ENCODE peak calls at places on chromosome 3, in five cellular contexts. One of them, this sample, is unnamed.

GRCh38 chr3:15778332-15778858 is 19.4 kb downstream of the ANKRD28 start:
- DNase-seq in H1: no peak
- DNase-seq in neuronal stem cell: no peak
- DNase-seq in H9: no peak
- DNase-seq in trophoblast cell: no peak
- DNase-seq in this sample: peak

GRCh38 chr3:153379516-153379915 is 217.5 kb downstream of the RAP2B start:
- DNase-seq in neuronal stem cell: no peak
- DNase-seq in H1: no peak
- DNase-seq in H9: no peak
- DNase-seq in trophoblast cell: no peak
- DNase-seq in this sample: no peak

GRCh38 chr3:129034650-129035049 is 25.9 kb upstream of the GP9 start:
- DNase-seq in H1: no peak
- DNase-seq in H9: no peak
- DNase-seq in trophoblast cell: no peak
- DNase-seq in neuronal stem cell: no peak
- DNase-seq in this sample: no peak

GRCh38 chr3:70974752-70975151 is 608.8 kb downstream of the FOXP1 start:
- DNase-seq in trophoblast cell: no peak
- DNase-seq in neuronal stem cell: no peak
- DNase-seq in H9: no peak
- DNase-seq in H1: no peak
- DNase-seq in this sample: no peak

GRCh38 chr3:62178739-62179600 is 194.4 kb downstream of the FEZF2 start:
- DNase-seq in trophoblast cell: no peak
- DNase-seq in neuronal stem cell: no peak
- DNase-seq in H1: no peak
- DNase-seq in H9: no peak
- DNase-seq in this sample: no peak

GRCh38 chr3:180977498-180977897 is 12.0 kb downstream of the DNAJC19 start:
- DNase-seq in trophoblast cell: no peak
- DNase-seq in H1: no peak
- DNase-seq in neuronal stem cell: no peak
- DNase-seq in H9: no peak
- DNase-seq in this sample: no peak

GRCh38 chr3:12483872-12484197 is 445 bp upstream of the TSEN2 start:
- DNase-seq in H9: no peak
- DNase-seq in H1: no peak
- DNase-seq in neuronal stem cell: no peak
- DNase-seq in trophoblast cell: no peak
- DNase-seq in this sample: no peak

GRCh38 chr3:66261318-66261717 is 40.5 kb downstream of the SLC25A26 start:
- DNase-seq in H9: no peak
- DNase-seq in trophoblast cell: no peak
- DNase-seq in H1: no peak
- DNase-seq in neuronal stem cell: no peak
- DNase-seq in this sample: peak

GRCh38 chr3:136957751-136958288 is at the start of gene IL20RB:
- DNase-seq in trophoblast cell: no peak
- DNase-seq in H1: peak
- DNase-seq in neuronal stem cell: no peak
- DNase-seq in H9: peak
- DNase-seq in this sample: peak

GRCh38 chr3:55596212-55596611 is 109.1 kb upstream of the WNT5A start:
- DNase-seq in trophoblast cell: no peak
- DNase-seq in H1: no peak
- DNase-seq in H9: no peak
- DNase-seq in neuronal stem cell: no peak
- DNase-seq in this sample: no peak

GRCh38 chr3:146542968-146543367 is 1.4 kb downstream of the PLSCR1 start:
- DNase-seq in H1: no peak
- DNase-seq in trophoblast cell: no peak
- DNase-seq in H9: no peak
- DNase-seq in neuronal stem cell: no peak
- DNase-seq in this sample: no peak

GRCh38 chr3:50173685-50174516 is 17.5 kb upstream of the GNAT1 start:
- DNase-seq in trophoblast cell: no peak
- DNase-seq in H9: no peak
- DNase-seq in neuronal stem cell: no peak
- DNase-seq in H1: no peak
- DNase-seq in this sample: no peak

GRCh38 chr3:50172615-50173220 is 17.6 kb downstream of the SEMA3F start:
- DNase-seq in trophoblast cell: no peak
- DNase-seq in neuronal stem cell: no peak
- DNase-seq in H9: no peak
- DNase-seq in H1: no peak
- DNase-seq in this sample: no peak

GRCh38 chr3:50170689-50171088 is 15.6 kb downstream of the SEMA3F start:
- DNase-seq in H1: no peak
- DNase-seq in trophoblast cell: no peak
- DNase-seq in H9: no peak
- DNase-seq in neuronal stem cell: no peak
- DNase-seq in this sample: peak

GRCh38 chr3:50169858-50170257 is 14.7 kb downstream of the SEMA3F start:
- DNase-seq in trophoblast cell: no peak
- DNase-seq in neuronal stem cell: no peak
- DNase-seq in H9: no peak
- DNase-seq in H1: no peak
- DNase-seq in this sample: no peak

GRCh38 chr3:50171540-50172301 is 16.6 kb downstream of the SEMA3F start:
- DNase-seq in H1: no peak
- DNase-seq in neuronal stem cell: no peak
- DNase-seq in H9: no peak
- DNase-seq in trophoblast cell: peak
- DNase-seq in this sample: no peak
- H2BK5ac ChIP-seq in H1: peak
- H2BK5ac ChIP-seq in neuronal stem cell: peak
- H2BK5ac ChIP-seq in H9: no peak
- H2BK5ac ChIP-seq in trophoblast cell: no peak
- H2BK5ac ChIP-seq in this sample: no peak

GRCh38 chr3:46874430-46874829 is 3.1 kb upstream of the PTH1R start:
- DNase-seq in neuronal stem cell: no peak
- DNase-seq in trophoblast cell: no peak
- DNase-seq in H1: no peak
- DNase-seq in H9: no peak
- DNase-seq in this sample: no peak

GRCh38 chr3:46875560-46875959 is 2.0 kb upstream of the PTH1R start:
- DNase-seq in trophoblast cell: peak
- DNase-seq in neuronal stem cell: no peak
- DNase-seq in H9: no peak
- DNase-seq in H1: no peak
- DNase-seq in this sample: no peak

GRCh38 chr3:46871222-46871621 is 6.3 kb upstream of the PTH1R start:
- DNase-seq in H9: no peak
- DNase-seq in H1: no peak
- DNase-seq in neuronal stem cell: no peak
- DNase-seq in trophoblast cell: no peak
- DNase-seq in this sample: no peak

GRCh38 chr3:46870651-46871050 is 6.9 kb upstream of the PTH1R start:
- DNase-seq in trophoblast cell: peak
- DNase-seq in H9: no peak
- DNase-seq in neuronal stem cell: no peak
- DNase-seq in H1: no peak
- DNase-seq in this sample: no peak

GRCh38 chr3:46873521-46873920 is 4.0 kb upstream of the PTH1R start:
- DNase-seq in trophoblast cell: no peak
- DNase-seq in H9: no peak
- DNase-seq in neuronal stem cell: no peak
- DNase-seq in H1: no peak
- DNase-seq in this sample: no peak
- H2BK12ac ChIP-seq in trophoblast cell: no peak
- H2BK12ac ChIP-seq in H9: no peak
- H2BK12ac ChIP-seq in neuronal stem cell: no peak
- H2BK12ac ChIP-seq in H1: no peak
- H2BK12ac ChIP-seq in this sample: no peak

DNA sequence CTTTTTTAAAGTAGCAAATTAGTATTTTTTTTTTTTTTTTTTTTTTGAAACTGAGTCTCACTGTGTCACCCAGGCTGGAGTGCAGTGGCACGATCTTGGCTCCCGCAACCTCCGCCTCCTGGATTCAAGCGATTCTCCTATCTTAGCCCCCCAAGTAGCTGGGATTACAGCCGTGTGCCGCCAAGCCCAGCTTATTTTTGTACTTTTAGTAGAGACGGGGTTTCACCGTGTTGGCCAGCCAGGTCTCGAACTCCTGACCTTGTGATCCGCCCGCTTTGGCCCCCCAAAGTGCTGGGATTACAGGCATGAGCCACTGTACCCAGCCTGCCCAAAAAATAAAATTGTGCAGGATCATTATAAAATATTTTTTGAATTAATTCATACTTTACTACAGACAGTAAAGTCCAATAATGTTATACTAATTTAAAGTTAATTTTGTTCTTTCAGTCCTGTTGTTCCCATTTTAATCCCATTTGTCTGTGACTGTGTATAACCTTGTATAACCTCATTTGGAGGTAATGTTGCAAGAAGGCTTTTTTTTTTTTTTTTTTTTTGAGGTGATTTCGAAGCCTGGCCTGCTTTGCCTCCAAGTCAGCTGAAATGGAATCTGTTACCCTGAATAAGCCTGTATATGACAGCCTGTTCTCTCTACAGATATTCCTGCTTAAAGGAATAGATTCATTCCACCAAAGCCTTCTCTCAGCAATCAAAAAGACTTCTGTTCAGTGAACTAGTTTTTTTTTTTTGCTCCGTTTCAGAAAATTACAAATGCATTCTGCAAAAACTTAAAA is 272.0 kb upstream of the UBE2E1 start:
- DNase-seq in neuronal stem cell: no peak
- DNase-seq in H1: no peak
- DNase-seq in trophoblast cell: no peak
- DNase-seq in H9: no peak
- DNase-seq in this sample: no peak
- H2BK5ac ChIP-seq in neuronal stem cell: no peak
- H2BK5ac ChIP-seq in H1: no peak
- H2BK5ac ChIP-seq in trophoblast cell: no peak
- H2BK5ac ChIP-seq in H9: no peak
- H2BK5ac ChIP-seq in this sample: no peak

GRCh38 chr3:102248981-102249705 is 185.7 kb upstream of the ZPLD1 start:
- DNase-seq in neuronal stem cell: no peak
- DNase-seq in H9: no peak
- DNase-seq in trophoblast cell: no peak
- DNase-seq in H1: no peak
- DNase-seq in this sample: no peak
- H2BK12ac ChIP-seq in neuronal stem cell: no peak
- H2BK12ac ChIP-seq in H9: no peak
- H2BK12ac ChIP-seq in trophoblast cell: no peak
- H2BK12ac ChIP-seq in H1: no peak
- H2BK12ac ChIP-seq in this sample: no peak

GRCh38 chr3:10651506-10651905 is 146.1 kb upstream of the ATP2B2 start:
- DNase-seq in trophoblast cell: no peak
- DNase-seq in H1: no peak
- DNase-seq in neuronal stem cell: no peak
- DNase-seq in H9: no peak
- DNase-seq in this sample: no peak
- H2BK5ac ChIP-seq in trophoblast cell: no peak
- H2BK5ac ChIP-seq in H1: no peak
- H2BK5ac ChIP-seq in neuronal stem cell: no peak
- H2BK5ac ChIP-seq in H9: no peak
- H2BK5ac ChIP-seq in this sample: no peak

GRCh38 chr3:143283432-143284128 is 164.0 kb downstream of the CHST2 start:
- DNase-seq in neuronal stem cell: no peak
- DNase-seq in H1: no peak
- DNase-seq in trophoblast cell: no peak
- DNase-seq in H9: no peak
- DNase-seq in this sample: no peak
- H2BK12ac ChIP-seq in neuronal stem cell: no peak
- H2BK12ac ChIP-seq in H1: no peak
- H2BK12ac ChIP-seq in trophoblast cell: no peak
- H2BK12ac ChIP-seq in H9: no peak
- H2BK12ac ChIP-seq in this sample: no peak

GRCh38 chr3:134253475-134254231 is 3.0 kb upstream of the RYK start:
- DNase-seq in H9: no peak
- DNase-seq in H1: no peak
- DNase-seq in neuronal stem cell: no peak
- DNase-seq in trophoblast cell: no peak
- DNase-seq in this sample: no peak

GRCh38 chr3:134260984-134261383 is 10.3 kb upstream of the RYK start:
- DNase-seq in neuronal stem cell: no peak
- DNase-seq in trophoblast cell: peak
- DNase-seq in H1: peak
- DNase-seq in H9: peak
- DNase-seq in this sample: no peak

GRCh38 chr3:134255399-134255798 is 4.7 kb upstream of the RYK start:
- DNase-seq in trophoblast cell: no peak
- DNase-seq in H9: no peak
- DNase-seq in neuronal stem cell: no peak
- DNase-seq in H1: no peak
- DNase-seq in this sample: no peak

DNA sequence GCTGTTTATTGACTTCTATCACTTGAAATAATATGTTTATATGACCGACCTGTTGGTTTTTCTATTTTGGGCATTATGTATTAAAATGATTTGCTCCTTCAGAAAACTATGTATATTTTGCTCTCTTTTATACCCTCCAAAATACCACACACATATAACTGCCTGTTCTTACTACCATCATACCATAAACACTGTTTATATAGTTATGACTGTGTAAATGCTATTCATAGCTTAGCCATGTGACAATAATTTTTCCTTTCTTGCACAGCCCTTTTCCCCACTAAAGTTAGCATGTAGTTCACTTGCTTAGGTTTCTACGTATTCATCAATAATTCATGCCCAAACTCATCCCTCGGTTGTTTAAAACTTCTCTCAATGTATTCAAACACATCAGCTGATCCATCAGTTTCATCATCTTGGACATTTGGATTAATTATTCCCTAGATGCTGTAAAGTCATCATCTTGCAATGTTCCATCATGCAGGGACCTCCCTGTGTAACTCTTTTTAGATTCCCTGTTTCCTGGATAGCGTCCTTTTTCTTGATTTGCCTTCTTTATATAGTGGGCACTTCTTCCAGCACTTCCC is 8.2 kb upstream of the RYK start:
- DNase-seq in H1: no peak
- DNase-seq in neuronal stem cell: no peak
- DNase-seq in trophoblast cell: no peak
- DNase-seq in H9: no peak
- DNase-seq in this sample: no peak
- H2BK5ac ChIP-seq in H1: no peak
- H2BK5ac ChIP-seq in neuronal stem cell: no peak
- H2BK5ac ChIP-seq in trophoblast cell: no peak
- H2BK5ac ChIP-seq in H9: no peak
- H2BK5ac ChIP-seq in this sample: no peak

DNA sequence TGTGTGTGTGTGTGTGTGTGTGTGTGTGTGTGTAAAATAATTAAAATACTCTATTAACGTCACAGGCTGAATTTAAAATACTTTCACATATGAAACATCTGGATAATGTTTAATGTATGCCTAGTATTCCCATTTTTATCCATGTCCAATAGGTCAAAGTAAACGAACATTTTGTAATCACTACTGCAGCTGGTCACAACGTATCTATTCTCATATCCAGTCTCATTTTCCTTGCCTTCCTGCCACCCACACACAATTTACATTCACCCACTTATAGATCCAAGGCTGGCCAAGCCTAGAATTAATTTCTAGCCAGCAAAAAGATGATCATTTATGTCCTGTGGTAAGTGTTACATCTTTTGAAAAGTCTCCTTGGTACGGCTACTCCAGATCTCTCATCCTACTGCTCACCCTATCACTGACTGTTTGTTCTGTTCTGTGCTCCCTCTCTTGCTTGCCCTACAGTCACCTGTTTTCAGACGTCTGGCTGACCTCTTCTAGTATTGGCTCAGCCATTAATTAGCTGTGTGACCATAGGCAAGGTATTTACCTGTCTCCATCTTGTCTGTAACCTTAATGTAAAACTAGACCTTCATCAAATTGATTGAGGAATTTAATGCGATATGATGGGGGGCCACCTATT is 17.6 kb downstream of the SERPINI2 start:
- DNase-seq in trophoblast cell: no peak
- DNase-seq in H1: no peak
- DNase-seq in neuronal stem cell: no peak
- DNase-seq in H9: no peak
- DNase-seq in this sample: no peak
- H2BK12ac ChIP-seq in trophoblast cell: no peak
- H2BK12ac ChIP-seq in H1: no peak
- H2BK12ac ChIP-seq in neuronal stem cell: no peak
- H2BK12ac ChIP-seq in H9: no peak
- H2BK12ac ChIP-seq in this sample: no peak

This sample was measured in mesenchymal stem cell.